ENCODE peak calls at places on chromosomes 6 and 20, in seven cellular contexts. I is uterus, M is esophagus squamous epithelium, D is ovary, J is mammary epithelial cell, O is cardiac muscle cell, E is psoas muscle. T is an unnamed sample.
A peak's percentile ranks its signal among the peaks of the same experiment; 100 is the strongest.

GRCh38 chr6:51855310-51856082 is 231.9 kb downstream of the PKHD1 start:
- DNase-seq in M (no peak), I (no peak), O (peak; percentile 85), J (peak; percentile 41), D (no peak), E (no peak), T (peak; percentile 30)

GRCh38 chr6:169661357-169661756 is 40.5 kb downstream of the WDR27 start:
- DNase-seq in M (no peak), J (no peak), D (no peak), E (no peak), I (no peak), O (no peak), T (no peak)

GRCh38 chr20:32589256-32589655 is 4.1 kb upstream of the NOL4L start:
- DNase-seq in D (no peak), J (peak; percentile 57), M (no peak), O (no peak), E (no peak), I (no peak), T (no peak)

GRCh38 chr6:57162008-57162407 is 10.1 kb upstream of the BAG2 start:
- DNase-seq in D (no peak), J (no peak), I (no peak), O (no peak), E (no peak), M (no peak), T (no peak)

GRCh38 chr6:1724616-1725015 is 114.9 kb downstream of the FOXC1 start:
- DNase-seq in M (no peak), I (no peak), J (peak; percentile 91), E (peak; percentile 38), D (no peak), O (no peak), T (no peak)

GRCh38 chr6:53741417-53741816 is 53.4 kb upstream of the LRRC1 start:
- DNase-seq in M (no peak), D (no peak), O (no peak), J (no peak), E (no peak), I (no peak), T (no peak)

GRCh38 chr6:149118737-149119653 is 198.5 kb upstream of the TAB2 start:
- DNase-seq in E (no peak), M (no peak), J (no peak), D (no peak), I (no peak), O (no peak), T (no peak)

GRCh38 chr20:61464634-61465033 is 212.6 kb downstream of the CDH4 start:
- DNase-seq in D (no peak), J (no peak), E (no peak), O (no peak), M (no peak), I (no peak), T (no peak)

GRCh38 chr6:28929887-28930620 is 6.3 kb upstream of the TRIM27 start:
- DNase-seq in M (no peak), J (no peak), D (no peak), E (no peak), I (no peak), O (no peak), T (no peak)

GRCh38 chr6:42967228-42967627 is 6.7 kb downstream of the GNMT start:
- DNase-seq in E (no peak), O (no peak), I (no peak), D (no peak), J (no peak), M (no peak), T (no peak)

GRCh38 chr6:41748102-41748477 is 893 bp upstream of the PGC start:
- DNase-seq in M (no peak), J (no peak), E (no peak), D (no peak), O (no peak), I (no peak), T (no peak)

GRCh38 chr6:55643868-55644267 is 64.9 kb upstream of the HMGCLL1 start:
- DNase-seq in O (no peak), I (no peak), D (no peak), M (no peak), J (peak; percentile 46), E (no peak), T (no peak)

GRCh38 chr6:133806358-133806757 is 82.6 kb upstream of the TCF21 start:
- DNase-seq in O (no peak), I (no peak), D (no peak), J (no peak), E (no peak), M (no peak), T (no peak)

GRCh38 chr6:10230533-10230932 is 184.3 kb downstream of the TFAP2A start:
- DNase-seq in O (no peak), I (no peak), E (no peak), J (no peak), D (no peak), M (no peak), T (no peak)

GRCh38 chr6:148529010-148529409 is 186.4 kb downstream of the SASH1 start:
- DNase-seq in O (no peak), D (no peak), I (no peak), E (no peak), M (no peak), J (no peak), T (no peak)

GRCh38 chr6:167044696-167045095 is 45.5 kb downstream of the CEP43 start:
- DNase-seq in M (no peak), I (no peak), E (no peak), O (no peak), D (no peak), J (no peak), T (no peak)

GRCh38 chr6:167049275-167049674 is 50.1 kb downstream of the CEP43 start:
- DNase-seq in E (no peak), O (no peak), D (no peak), I (no peak), M (no peak), J (no peak), T (no peak)

GRCh38 chr6:167046861-167047495 is 47.8 kb downstream of the CEP43 start:
- DNase-seq in I (no peak), E (no peak), O (no peak), M (no peak), J (no peak), D (no peak), T (no peak)

GRCh38 chr6:167047554-167047953 is 48.4 kb downstream of the CEP43 start:
- DNase-seq in J (no peak), M (no peak), I (no peak), D (no peak), O (no peak), E (no peak), T (no peak)

DNA sequence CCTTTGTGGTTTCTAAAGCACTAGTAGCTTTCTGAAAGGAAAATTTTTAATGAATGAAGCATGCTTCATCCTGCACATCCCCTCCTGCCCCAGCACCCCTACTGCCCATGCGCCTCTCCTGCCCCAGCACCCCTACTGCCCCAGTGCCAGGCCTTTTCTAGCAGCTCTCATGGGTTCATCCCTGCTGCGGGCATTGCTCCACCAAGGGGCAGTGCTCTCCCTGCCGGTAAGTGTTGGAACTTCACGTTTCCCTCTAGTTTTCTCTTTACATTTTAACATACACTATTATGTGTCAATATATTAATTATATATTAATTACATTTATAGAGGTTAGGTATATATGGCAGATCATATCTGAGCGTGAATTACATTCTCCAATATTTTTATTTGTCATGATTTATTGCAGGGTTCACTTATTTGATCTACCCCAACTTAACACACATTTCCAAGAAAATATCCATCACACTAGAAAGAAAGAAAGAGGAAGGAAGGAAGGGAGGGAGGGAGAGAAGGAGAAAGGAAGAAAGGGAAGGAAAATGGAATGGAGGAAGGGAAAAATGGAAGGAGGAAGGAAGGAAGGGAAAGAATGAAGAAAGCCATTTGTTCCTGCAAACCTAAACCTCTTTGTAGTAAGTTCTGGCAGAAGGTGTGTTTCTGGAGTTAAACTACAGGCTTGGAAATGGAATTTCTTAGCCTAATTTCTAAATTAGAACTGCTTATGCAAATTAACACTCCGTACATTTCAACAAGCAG is 46.8 kb downstream of the CEP43 start:
- DNase-seq in D (no peak), J (no peak), E (no peak), I (no peak), O (no peak), M (no peak), T (no peak)
- TF ChIP-seq CTCF in D (no peak), J (peak; percentile 35), E (no peak), I (no peak), O (peak; percentile 12), M (no peak), T (no peak)

GRCh38 chr6:130676077-130676772 is 151.0 kb upstream of the SMLR1 start:
- DNase-seq in D (peak; percentile 62), M (no peak), I (peak; percentile 40), J (no peak), E (no peak), O (no peak), T (no peak)
- TF ChIP-seq CTCF in D (no peak), M (no peak), I (no peak), J (no peak), E (no peak), O (no peak), T (no peak)

GRCh38 chr20:4109587-4109986 is 94.2 kb upstream of the RNF24 start:
- DNase-seq in J (no peak), M (no peak), E (no peak), I (no peak), D (no peak), O (no peak), T (no peak)

GRCh38 chr20:4111440-4112411 is 96.4 kb upstream of the RNF24 start:
- DNase-seq in M (no peak), E (no peak), D (no peak), J (no peak), O (no peak), I (no peak), T (no peak)

GRCh38 chr20:4108495-4109306 is 93.3 kb upstream of the RNF24 start:
- DNase-seq in M (no peak), I (peak; percentile 60), O (peak; percentile 78), J (peak; percentile 60), D (peak; percentile 61), E (peak; percentile 47), T (peak; percentile 60)

GRCh38 chr20:4110885-4111284 is 95.5 kb upstream of the RNF24 start:
- DNase-seq in I (no peak), O (no peak), D (no peak), E (no peak), M (no peak), J (no peak), T (no peak)

DNA sequence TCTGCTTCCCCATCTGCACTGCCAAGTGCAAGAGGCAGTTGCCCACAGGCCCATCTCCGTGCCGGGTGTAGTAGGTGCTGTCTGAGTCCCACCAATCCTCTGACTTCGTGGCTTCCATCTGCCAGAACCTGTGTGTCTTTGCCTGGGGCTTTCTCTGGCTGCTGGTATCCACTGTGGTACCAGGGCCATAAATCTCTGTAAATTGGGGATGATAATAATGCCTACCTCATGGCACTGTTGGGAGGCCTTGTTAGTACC is 93.9 kb upstream of the RNF24 start:
- DNase-seq in D (no peak), J (no peak), O (no peak), E (no peak), I (no peak), M (no peak), T (no peak)
- TF ChIP-seq CTCF in D (no peak), J (no peak), O (no peak), E (no peak), I (no peak), M (no peak), T (no peak)

DNA sequence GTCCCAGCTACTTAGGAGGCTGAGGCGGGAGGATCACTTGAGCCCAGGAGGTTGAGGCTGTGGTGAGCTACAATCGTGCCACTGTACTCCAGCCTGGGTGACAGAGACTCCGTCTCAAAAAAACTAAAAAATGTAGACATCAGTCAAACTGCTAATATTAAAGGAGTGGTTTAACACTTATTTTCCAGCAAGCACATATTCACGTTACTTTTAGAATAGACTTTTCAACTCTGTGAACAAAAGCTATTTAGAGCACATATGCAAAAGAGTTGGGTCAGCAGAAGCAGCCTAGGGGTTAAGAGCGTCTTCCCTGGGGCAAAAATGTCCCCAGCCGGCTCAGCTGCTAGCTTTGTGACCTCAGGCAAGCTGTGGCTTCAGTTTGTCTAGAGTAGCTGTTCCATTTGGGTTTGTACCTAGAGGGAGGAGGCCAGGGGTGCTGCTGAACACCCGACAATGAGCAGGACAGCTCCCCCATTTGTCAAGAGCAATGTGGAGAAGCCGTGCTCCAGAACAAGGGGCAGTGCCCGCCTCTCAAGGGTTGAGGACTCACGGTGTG is 62.5 kb upstream of the PTGIS start:
- DNase-seq in D (no peak), O (no peak), I (no peak), J (no peak), E (no peak), M (no peak), T (no peak)
- TF ChIP-seq CTCF in D (no peak), O (no peak), I (no peak), J (no peak), E (no peak), M (no peak), T (no peak)